ENCODE peak calls at places on chromosome 10, in ten cellular contexts. E is heart right ventricle; F is H9; N is pancreas; T is prostate gland; X is fibroblast of lung; K is mammary epithelial cell; A is PC-9; D is CD8-positive, alpha-beta T cell; S is tibial artery. H is an unnamed sample.

GRCh38 chr10:110269641-110270318 is 34.9 kb downstream of the SMNDC1 start:
- DNase-seq in T (peak), K (no peak), F (no peak), X (peak), E (no peak), D (no peak), A (no peak), N (peak), S (peak), H (no peak)

GRCh38 chr10:476458-476780 is 213.0 kb downstream of the DIP2C start:
- DNase-seq in X (no peak), A (no peak), D (no peak), N (no peak), F (no peak), E (no peak), T (no peak), K (no peak), S (no peak), H (no peak)

GRCh38 chr10:113183543-113183942 is 233.5 kb downstream of the TCF7L2 start:
- DNase-seq in S (no peak), D (no peak), A (no peak), X (no peak), F (no peak), T (no peak), E (no peak), K (no peak), N (no peak), H (no peak)

GRCh38 chr10:61397175-61397986 is 55.8 kb downstream of the TMEM26 start:
- DNase-seq in S (no peak), X (peak), T (no peak), K (peak), E (no peak), F (no peak), D (no peak), N (no peak), A (no peak), H (no peak)

GRCh38 chr10:118209215-118209614 is 132.9 kb downstream of the FAM204A start:
- DNase-seq in N (no peak), A (no peak), S (no peak), T (no peak), F (no peak), X (no peak), K (peak), E (no peak), D (no peak), H (no peak)

GRCh38 chr10:5575482-5576153 is 50.9 kb downstream of the CALML3 start:
- DNase-seq in S (peak), K (peak), X (peak), A (peak), T (no peak), E (no peak), F (no peak), N (no peak), D (no peak), H (no peak)

GRCh38 chr10:88156341-88156740 is 292.9 kb downstream of the PTEN start:
- DNase-seq in E (no peak), F (no peak), D (no peak), N (no peak), X (peak), S (no peak), A (peak), K (peak), T (no peak), H (no peak)

GRCh38 chr10:130495116-130495862 is 359.1 kb downstream of the GLRX3 start:
- DNase-seq in F (no peak), X (no peak), N (no peak), D (no peak), S (peak), T (no peak), A (no peak), K (no peak), E (no peak), H (no peak)

GRCh38 chr10:100802196-100802595 is 56.8 kb downstream of the PAX2 start:
- DNase-seq in F (no peak), N (no peak), A (no peak), E (no peak), D (no peak), K (no peak), T (no peak), X (no peak), S (no peak), H (no peak)

GRCh38 chr10:114876602-114877300 is 55.2 kb downstream of the FHIP2A start:
- DNase-seq in S (peak), T (peak), D (no peak), E (peak), A (peak), X (peak), N (peak), K (peak), F (peak), H (peak)

GRCh38 chr10:79347894-79348639 is 798 bp downstream of the PPIF start:
- DNase-seq in A (no peak), S (peak), E (peak), D (peak), N (peak), T (peak), X (peak), F (peak), K (peak), H (peak)

GRCh38 chr10:84194424-84195043 is at the start of gene CDHR1:
- DNase-seq in F (peak), D (peak), S (no peak), E (peak), A (no peak), K (no peak), N (no peak), T (no peak), X (peak), H (peak)

GRCh38 chr10:126235091-126235978 is 152.9 kb downstream of the ADAM12 start:
- DNase-seq in N (no peak), X (no peak), E (no peak), D (no peak), S (no peak), T (no peak), K (no peak), F (no peak), A (peak), H (no peak)

GRCh38 chr10:5645944-5646617 is 20.3 kb downstream of the ASB13 start:
- DNase-seq in K (no peak), N (no peak), F (no peak), A (no peak), D (no peak), S (peak), T (no peak), E (no peak), X (no peak), H (no peak)

GRCh38 chr10:91410638-91411367 is 659 bp downstream of the HECTD2 start:
- DNase-seq in S (no peak), F (no peak), X (peak), A (no peak), E (no peak), K (no peak), T (peak), N (peak), D (no peak), H (peak)

GRCh38 chr10:22927661-22928403 is at the start of gene ARMC3:
- DNase-seq in S (no peak), K (peak), A (peak), F (peak), E (peak), T (peak), D (peak), X (peak), N (peak), H (peak)

GRCh38 chr10:93152136-93152535 is 78.4 kb downstream of the CYP26A1 start:
- DNase-seq in K (peak), D (no peak), N (no peak), T (no peak), A (peak), F (no peak), X (peak), S (no peak), E (no peak), H (peak)

GRCh38 chr10:50419091-50419490 is 167.8 kb upstream of the ASAH2 start:
- DNase-seq in T (no peak), S (no peak), D (no peak), K (no peak), X (no peak), E (no peak), F (no peak), N (no peak), A (no peak), H (no peak)

GRCh38 chr10:75043256-75044121 is 68.0 kb upstream of the SAMD8 start:
- DNase-seq in N (no peak), K (no peak), F (peak), A (no peak), T (no peak), X (no peak), E (peak), S (no peak), D (no peak), H (peak)

GRCh38 chr10:47167591-47167990 is 132.4 kb upstream of the GDF10 start:
- DNase-seq in E (no peak), T (no peak), S (no peak), F (no peak), N (no peak), A (no peak), D (no peak), X (no peak), K (no peak), H (no peak)

GRCh38 chr10:19119191-19119590 is 70.6 kb downstream of the MALRD1 start:
- DNase-seq in D (no peak), E (no peak), F (peak), A (no peak), K (no peak), T (no peak), N (no peak), S (no peak), X (no peak), H (no peak)

GRCh38 chr10:71744897-71745658 is 25.5 kb upstream of the C10orf105 start:
- DNase-seq in X (no peak), D (no peak), E (no peak), N (no peak), A (no peak), K (no peak), T (no peak), F (no peak), S (no peak), H (no peak)

GRCh38 chr10:98295907-98296306 is 27.9 kb upstream of the LOXL4 start:
- DNase-seq in X (peak), A (peak), N (no peak), F (no peak), K (no peak), E (no peak), S (no peak), D (no peak), T (no peak), H (no peak)
- H3K27ac ChIP-seq in X (no peak), A (peak), N (no peak), F (no peak), K (no peak), E (no peak), S (no peak), D (no peak), T (no peak), H (peak)

GRCh38 chr10:24550680-24551079 is 173.0 kb downstream of the ARHGAP21 start:
- DNase-seq in S (no peak), N (no peak), F (no peak), A (no peak), X (no peak), T (no peak), D (no peak), K (no peak), E (no peak), H (no peak)

GRCh38 chr10:24553051-24553612 is 170.6 kb downstream of the ARHGAP21 start:
- DNase-seq in N (no peak), F (no peak), K (peak), T (no peak), X (no peak), S (no peak), A (no peak), E (no peak), D (no peak), H (no peak)

GRCh38 chr10:24554036-24554435 is 169.7 kb downstream of the ARHGAP21 start:
- DNase-seq in D (no peak), X (no peak), T (no peak), A (no peak), F (no peak), S (no peak), K (no peak), E (no peak), N (no peak), H (no peak)

GRCh38 chr10:24551161-24551560 is 172.5 kb downstream of the ARHGAP21 start:
- DNase-seq in N (no peak), S (no peak), X (no peak), F (no peak), D (no peak), K (no peak), A (no peak), T (no peak), E (no peak), H (no peak)

DNA sequence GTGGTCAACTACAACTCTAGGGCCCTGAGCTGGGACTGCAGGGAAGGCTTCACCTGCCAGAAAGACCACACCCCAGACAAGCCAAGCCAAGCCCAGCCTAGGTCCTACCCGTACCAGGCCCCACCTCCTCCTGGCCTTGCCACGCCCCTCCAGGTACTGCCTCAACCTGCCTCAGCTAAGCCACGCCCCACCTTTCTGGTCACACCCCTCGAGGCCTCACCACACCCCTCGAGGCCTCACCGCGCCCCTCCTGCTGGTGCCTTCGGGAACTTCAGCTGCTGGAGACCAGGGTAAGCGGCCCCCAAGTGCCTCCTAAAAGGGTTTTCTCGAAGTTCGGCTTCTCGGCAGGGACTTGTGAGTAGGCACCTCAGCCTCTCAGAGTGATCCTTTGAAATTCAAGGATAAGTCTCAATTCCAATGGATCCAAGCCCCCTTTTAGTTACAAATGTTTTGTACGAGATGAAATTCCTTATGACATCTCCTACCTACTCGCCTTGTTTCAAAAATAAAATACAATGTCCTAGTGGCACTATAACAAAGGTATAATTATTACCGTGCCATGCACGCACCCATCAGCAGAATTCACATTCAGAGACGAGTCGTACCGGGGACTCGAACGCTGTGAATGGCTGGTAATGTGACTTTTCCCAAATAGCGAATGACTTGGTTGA is 171.2 kb downstream of the ARHGAP21 start:
- DNase-seq in A (peak), T (peak), F (peak), X (no peak), D (no peak), N (peak), E (no peak), S (no peak), K (peak), H (peak)
- TF ChIP-seq CTCF in A (peak), T (no peak), F (peak), X (peak), D (no peak), N (no peak), E (no peak), S (no peak), K (peak), H (peak)

DNA sequence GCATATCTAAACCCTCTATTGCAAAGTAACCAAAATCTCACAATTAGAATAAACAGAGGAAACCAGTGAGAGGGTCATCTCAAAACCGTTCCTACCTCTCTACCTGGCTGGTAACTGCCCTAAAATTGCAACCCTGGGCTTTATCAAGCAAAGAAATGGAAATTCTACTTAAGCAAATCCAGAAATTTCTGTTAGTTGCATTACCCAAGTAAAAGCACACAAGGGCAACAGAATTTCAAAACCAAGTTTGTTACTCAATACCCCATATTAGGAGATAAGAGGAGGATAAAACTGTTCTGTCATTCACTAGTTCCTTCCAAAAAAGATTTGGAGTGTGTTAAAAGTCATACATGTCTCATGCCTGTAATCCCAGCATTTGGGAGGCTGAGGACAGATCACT is 195.3 kb downstream of the FAM107B start:
- DNase-seq in N (no peak), D (no peak), F (no peak), E (no peak), T (no peak), A (peak), X (no peak), S (no peak), K (no peak), H (no peak)
- H3K27ac ChIP-seq in N (peak), D (no peak), F (no peak), E (no peak), T (peak), A (peak), X (no peak), S (peak), K (no peak), H (no peak)

GRCh38 chr10:104139221-104139620 is 17.2 kb downstream of the SFR1 start:
- DNase-seq in F (no peak), D (no peak), N (no peak), S (no peak), A (no peak), K (no peak), X (no peak), T (no peak), E (no peak), H (no peak)
- TF ChIP-seq CTCF in F (peak), D (peak), N (no peak), S (no peak), A (peak), K (peak), X (peak), T (no peak), E (no peak), H (peak)

DNA sequence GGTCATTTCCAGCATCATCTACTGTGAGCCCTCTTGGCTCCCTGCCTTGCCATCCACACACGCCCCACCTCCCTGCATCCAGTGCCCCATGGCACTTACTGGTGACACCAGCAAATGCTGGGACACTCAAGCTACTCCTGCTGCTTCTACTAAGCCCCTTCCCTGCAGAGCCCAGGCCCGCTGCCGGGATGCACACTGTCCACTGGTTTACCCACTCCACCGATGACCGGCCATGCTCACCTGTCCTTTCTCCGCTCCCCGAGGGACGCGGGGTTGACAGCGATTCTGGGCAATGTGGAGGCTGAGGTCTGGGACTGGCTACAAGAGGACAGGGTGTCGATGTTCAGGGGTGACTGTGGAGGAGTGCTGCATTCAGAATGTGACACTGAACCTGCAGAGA is 110.2 kb downstream of the DLG5 start:
- DNase-seq in A (no peak), T (no peak), X (no peak), S (no peak), D (no peak), K (no peak), F (no peak), E (no peak), N (no peak), H (no peak)
- H3K27ac ChIP-seq in A (no peak), T (no peak), X (no peak), S (no peak), D (no peak), K (no peak), F (no peak), E (no peak), N (no peak), H (peak)

DNA sequence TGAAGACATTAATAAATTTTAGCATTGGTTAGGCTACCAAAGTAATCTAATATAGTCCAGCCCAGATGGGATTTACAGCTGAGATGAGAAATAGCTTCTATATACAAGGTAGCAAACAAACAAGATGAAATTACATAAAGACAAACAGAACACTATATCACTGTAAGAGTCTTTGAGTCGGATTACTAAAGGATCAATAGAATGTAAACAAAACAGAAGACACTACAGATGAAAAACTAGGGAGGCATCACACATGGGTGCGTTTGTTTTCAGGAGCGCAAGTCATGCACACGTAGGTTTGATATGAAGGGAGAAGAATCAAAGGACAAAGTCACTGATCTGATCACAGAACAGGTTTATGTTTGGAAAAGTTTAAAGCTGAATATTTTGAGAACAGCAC is 26.5 kb downstream of the MPP7 start:
- DNase-seq in A (no peak), K (no peak), N (no peak), X (no peak), E (no peak), S (no peak), T (no peak), D (no peak), F (no peak), H (no peak)
- TF ChIP-seq CTCF in A (no peak), K (no peak), N (no peak), X (no peak), E (no peak), S (no peak), T (no peak), D (no peak), F (no peak), H (no peak)

GRCh38 chr10:103040424-103040823 is 122.3 kb downstream of the CNNM2 start:
- DNase-seq in X (peak), S (no peak), A (no peak), K (peak), N (no peak), D (no peak), T (no peak), E (no peak), F (no peak), H (peak)
- H3K27ac ChIP-seq in X (no peak), S (peak), A (no peak), K (no peak), N (no peak), D (no peak), T (no peak), E (no peak), F (no peak), H (no peak)

GRCh38 chr10:26728957-26729356 is 31.5 kb downstream of the PDSS1 start:
- DNase-seq in K (no peak), F (no peak), X (no peak), A (no peak), D (no peak), T (no peak), E (no peak), S (no peak), N (no peak), H (no peak)
- TF ChIP-seq CTCF in K (peak), F (no peak), X (no peak), A (peak), D (no peak), T (no peak), E (no peak), S (no peak), N (no peak), H (no peak)

GRCh38 chr10:21279217-21279575 is 246.3 kb downstream of the SKIDA1 start:
- DNase-seq in X (no peak), N (no peak), A (no peak), D (no peak), E (no peak), S (no peak), F (no peak), T (no peak), K (no peak), H (no peak)
- H3K27ac ChIP-seq in X (no peak), N (no peak), A (peak), D (no peak), E (no peak), S (no peak), F (no peak), T (no peak), K (no peak), H (no peak)